ENCODE peak calls at places on chromosomes 3 and 15, in nine cellular contexts. H is iris pigment epithelial cell; P is omental fat pad; K is GM04504; N is fibroblast of the conjunctiva; W is activated gamma-delta T cell treated with anti-CD3 and anti-CD28 coated beads, Interleukin-2, amount 50 U/mL, for 16 hours; Z is hepatic stellate cell; R is SHP77; X is stimulated activated CD8-positive, alpha-beta memory T cell treated with anti-CD3 and anti-CD28 coated beads, Interleukin-15, amount 100 ng/mL, for 24 hours. T is an unnamed sample.

GRCh38 chr3:123642182-123642956 is 57.5 kb upstream of the HACD2 start:
- DNase-seq in H (peak; percentile 92), P (peak; percentile 50), K (peak; percentile 76), N (peak; percentile 85), W (peak; percentile 7), Z (peak; percentile 94), R (peak; percentile 70), X (peak; percentile 23), T (peak; percentile 85)

GRCh38 chr3:175679582-175679981 is 820.4 kb downstream of the NAALADL2 start:
- DNase-seq in H (no peak), P (no peak), K (no peak), N (no peak), W (no peak), Z (no peak), R (no peak), X (no peak), T (no peak)

GRCh38 chr3:133964547-133964946 is 65.2 kb downstream of the SLCO2A1 start:
- DNase-seq in H (no peak), P (no peak), K (no peak), N (no peak), W (no peak), Z (no peak), R (no peak), X (no peak), T (no peak)

GRCh38 chr3:154059798-154060197 is 61.4 kb upstream of the ARHGEF26 start:
- DNase-seq in H (no peak), P (no peak), K (no peak), N (no peak), W (no peak), Z (no peak), R (no peak), X (no peak), T (no peak)

GRCh38 chr15:62618432-62618831 is 424.1 kb upstream of the TPM1 start:
- DNase-seq in H (peak; percentile 77), P (no peak), K (peak; percentile 71), N (no peak), W (no peak), Z (peak; percentile 50), R (no peak), X (no peak), T (peak; percentile 56)

GRCh38 chr15:45326280-45326679 is 52.1 kb downstream of the GATM start:
- DNase-seq in H (no peak), P (no peak), K (no peak), N (no peak), W (no peak), Z (no peak), R (no peak), X (no peak), T (no peak)

GRCh38 chr3:104281713-104282112 is 1085.0 kb upstream of the ALCAM start:
- DNase-seq in H (no peak), P (no peak), K (no peak), N (no peak), W (no peak), Z (no peak), R (no peak), X (no peak), T (no peak)

GRCh38 chr3:9270704-9271103 is 21.3 kb upstream of the SRGAP3 start:
- DNase-seq in H (no peak), P (no peak), K (no peak), N (no peak), W (no peak), Z (no peak), R (no peak), X (no peak), T (no peak)

GRCh38 chr15:59622289-59622688 is 10.7 kb downstream of the GCNT3 start:
- DNase-seq in H (peak; percentile 60), P (no peak), K (peak; percentile 3), N (peak; percentile 10), W (peak; percentile 4), Z (peak; percentile 27), R (peak; percentile 26), X (no peak), T (peak; percentile 64)

GRCh38 chr15:71151061-71151460 is 35.8 kb downstream of the THSD4 start:
- DNase-seq in H (peak; percentile 65), P (no peak), K (peak; percentile 10), N (no peak), W (no peak), Z (no peak), R (no peak), X (no peak), T (no peak)

GRCh38 chr3:177286034-177286433 is 88.8 kb upstream of the TBL1XR1 start:
- DNase-seq in H (no peak), P (no peak), K (no peak), N (no peak), W (no peak), Z (no peak), R (no peak), X (no peak), T (no peak)

GRCh38 chr3:195849322-195850074 is 37.8 kb upstream of the MUC4 start:
- DNase-seq in H (no peak), P (no peak), K (no peak), N (no peak), W (no peak), Z (peak; percentile 60), R (no peak), X (no peak), T (no peak)

GRCh38 chr3:141326626-141327025 is 41.7 kb upstream of the ZBTB38 start:
- DNase-seq in H (no peak), P (no peak), K (no peak), N (no peak), W (no peak), Z (no peak), R (no peak), X (no peak), T (no peak)

GRCh38 chr3:53192608-53193007 is 31.6 kb downstream of the PRKCD start:
- DNase-seq in H (no peak), P (no peak), K (no peak), N (no peak), W (no peak), Z (no peak), R (no peak), X (no peak), T (no peak)

GRCh38 chr3:138921316-138922292 is 25.3 kb downstream of the FOXL2 start:
- DNase-seq in H (peak; percentile 81), P (no peak), K (peak; percentile 86), N (peak; percentile 76), W (no peak), Z (peak; percentile 78), R (no peak), X (no peak), T (peak; percentile 51)

GRCh38 chr3:30123224-30123623 is 483.2 kb upstream of the TGFBR2 start:
- DNase-seq in H (no peak), P (no peak), K (no peak), N (no peak), W (no peak), Z (no peak), R (peak; percentile 26), X (no peak), T (no peak)

GRCh38 chr3:51622868-51623267 is 48.2 kb upstream of the TEX264 start:
- DNase-seq in H (peak; percentile 54), P (no peak), K (peak; percentile 72), N (peak; percentile 80), W (no peak), Z (no peak), R (no peak), X (no peak), T (no peak)

GRCh38 chr15:72968531-72968922 is 83.7 kb upstream of the NEO1 start:
- DNase-seq in H (peak; percentile 21), P (no peak), K (no peak), N (no peak), W (no peak), Z (no peak), R (no peak), X (no peak), T (no peak)

GRCh38 chr3:2099028-2099671 is 484 bp downstream of the CNTN4 start:
- DNase-seq in H (no peak), P (no peak), K (no peak), N (no peak), W (no peak), Z (no peak), R (no peak), X (no peak), T (no peak)

GRCh38 chr3:121663171-121663847 is 2.6 kb upstream of the HCLS1 start:
- DNase-seq in H (no peak), P (no peak), K (no peak), N (no peak), W (no peak), Z (no peak), R (no peak), X (no peak), T (no peak)

GRCh38 chr15:88974392-88974791 is 61.2 kb upstream of the MFGE8 start:
- DNase-seq in H (peak; percentile 49), P (no peak), K (no peak), N (no peak), W (no peak), Z (no peak), R (no peak), X (no peak), T (no peak)

GRCh38 chr3:47410801-47411646 is 30.2 kb downstream of the PTPN23 start:
- DNase-seq in H (no peak), P (no peak), K (no peak), N (no peak), W (no peak), Z (no peak), R (no peak), X (no peak), T (no peak)

GRCh38 chr3:8650583-8651416 is 6.2 kb upstream of the SSUH2 start:
- DNase-seq in H (no peak), P (no peak), K (no peak), N (no peak), W (no peak), Z (no peak), R (no peak), X (no peak), T (no peak)

GRCh38 chr3:16181361-16181760 is 6.9 kb downstream of the GALNT15 start:
- DNase-seq in H (peak; percentile 62), P (peak; percentile 73), K (peak; percentile 48), N (peak; percentile 29), W (no peak), Z (no peak), R (no peak), X (no peak), T (peak; percentile 64)

GRCh38 chr3:67458406-67458805 is 196.0 kb downstream of the SUCLG2 start:
- DNase-seq in H (peak; percentile 81), P (no peak), K (no peak), N (no peak), W (no peak), Z (no peak), R (no peak), X (no peak), T (no peak)

GRCh38 chr3:58691997-58692396 is 25.4 kb upstream of the FAM3D start:
- DNase-seq in H (peak; percentile 9), P (no peak), K (no peak), N (peak; percentile 6), W (no peak), Z (no peak), R (no peak), X (no peak), T (no peak)

GRCh38 chr3:194536883-194537637 is 50.3 kb upstream of the ATP13A3 start:
- DNase-seq in H (no peak), P (no peak), K (no peak), N (no peak), W (no peak), Z (no peak), R (no peak), X (no peak), T (no peak)

GRCh38 chr15:93497256-93497655 is 408.2 kb upstream of the RGMA start:
- DNase-seq in H (no peak), P (no peak), K (no peak), N (no peak), W (no peak), Z (no peak), R (no peak), X (no peak), T (no peak)

GRCh38 chr3:77313843-77314242 is 273.9 kb downstream of the ROBO2 start:
- DNase-seq in H (no peak), P (no peak), K (no peak), N (no peak), W (no peak), Z (no peak), R (no peak), X (no peak), T (no peak)

GRCh38 chr15:69015591-69015990 is 1.1 kb downstream of the NOX5 start:
- DNase-seq in H (no peak), P (no peak), K (no peak), N (no peak), W (no peak), Z (no peak), R (no peak), X (no peak), T (no peak)

GRCh38 chr15:88651293-88651692 is 12.5 kb downstream of the ISG20 start:
- DNase-seq in H (no peak), P (no peak), K (no peak), N (no peak), W (no peak), Z (no peak), R (no peak), X (no peak), T (no peak)